ENCODE peak calls at places on chromosome 14, in eight cellular contexts. P is astrocyte of the cerebellum, H is HFFc6, A is WTC11, T is glomerular endothelial cell, B is NCI-H1092 treated with DMSO at 0.1 percent for 48 hours, G is suprapubic skin, M is mucosa of gallbladder. I is an unnamed sample.

GRCh38 chr14:24390696-24391468 is 7.9 kb upstream of the NYNRIN start:
- DNase-seq in A (no peak), M (no peak), P (no peak), G (no peak), T (no peak), B (no peak), H (no peak), I (no peak)

GRCh38 chr14:73269729-73270651 is 32.7 kb downstream of the PAPLN start:
- DNase-seq in H (no peak), A (peak), P (no peak), B (no peak), T (no peak), G (peak), M (peak), I (no peak)

GRCh38 chr14:75725481-75725880 is 64.4 kb downstream of the TTLL5 start:
- DNase-seq in M (no peak), H (no peak), A (no peak), T (no peak), G (no peak), P (no peak), B (no peak), I (no peak)

GRCh38 chr14:104993808-104994591 is 8.4 kb downstream of the CLBA1 start:
- DNase-seq in G (no peak), M (no peak), A (no peak), P (no peak), H (no peak), B (no peak), T (no peak), I (no peak)

GRCh38 chr14:61462566-61463195 is 141.3 kb downstream of the PRKCH start:
- DNase-seq in H (peak), B (peak), G (no peak), T (no peak), A (no peak), M (no peak), P (no peak), I (no peak)

GRCh38 chr14:63974176-63974575 is 121.4 kb downstream of the SYNE2 start:
- DNase-seq in H (no peak), M (no peak), P (no peak), B (no peak), T (no peak), G (no peak), A (no peak), I (no peak)

GRCh38 chr14:100638211-100638855 is 51.1 kb upstream of the BEGAIN start:
- DNase-seq in A (no peak), H (no peak), T (no peak), G (no peak), B (no peak), M (no peak), P (no peak), I (no peak)

GRCh38 chr14:71985538-71986234 is 53.5 kb downstream of the RGS6 start:
- DNase-seq in A (no peak), P (no peak), B (no peak), G (no peak), T (no peak), H (no peak), M (no peak), I (no peak)

GRCh38 chr14:91390165-91390778 is 27.3 kb downstream of the CCDC88C start:
- DNase-seq in T (no peak), G (no peak), M (no peak), A (no peak), H (no peak), P (no peak), B (peak), I (no peak)